ENCODE peak calls at places on chromosomes 4 and X, in eight cellular contexts. F is endothelial cell of umbilical vein, Z is sigmoid colon, B is transverse colon, T is spleen, I is breast epithelium, Q is K562, R is stomach. S is an unnamed sample. For H3K9me3, the result is how much of the 10 kb centered on the place peaks cover.

GRCh38 chr4:14581741-14582140 is 420.5 kb upstream of the CPEB2 start:
- DNase-seq in R (no peak), Z (no peak), B (no peak), Q (no peak), F (no peak), T (no peak), I (no peak), S (no peak)

GRCh38 chrX:107000013-107000515 is at the start of gene MORC4:
- DNase-seq in T (peak), Q (peak), B (peak), I (peak), Z (peak), R (peak), F (peak), S (peak)

GRCh38 chr4:138927065-138927464 is 88.5 kb upstream of the NOCT start:
- DNase-seq in Q (no peak), B (no peak), R (no peak), Z (no peak), F (peak), I (no peak), T (no peak), S (no peak)

GRCh38 chrX:107626916-107627315 is 1.4 kb upstream of the PRPS1 start:
- DNase-seq in B (no peak), Q (no peak), Z (no peak), I (no peak), R (no peak), F (no peak), T (no peak), S (no peak)

GRCh38 chr4:96093563-96093962 is 253.7 kb downstream of the PDHA2 start:
- DNase-seq in T (no peak), I (no peak), Z (no peak), Q (no peak), B (no peak), F (no peak), R (no peak), S (no peak)

GRCh38 chrX:102067966-102068723 is 57.3 kb upstream of the TCEAL2 start:
- DNase-seq in B (no peak), R (no peak), T (no peak), Z (no peak), I (no peak), F (peak), Q (no peak), S (no peak)

GRCh38 chrX:45233541-45233940 is 32.9 kb upstream of the DIPK2B start:
- DNase-seq in B (no peak), R (no peak), F (peak), Z (no peak), I (no peak), T (no peak), Q (no peak), S (no peak)

GRCh38 chrX:151393514-151393913 is 3.5 kb upstream of the VMA21 start:
- DNase-seq in Q (no peak), Z (no peak), I (no peak), T (no peak), B (no peak), R (no peak), F (no peak), S (no peak)

GRCh38 chr4:2281575-2282343 is 19.9 kb upstream of the MXD4 start:
- DNase-seq in Q (no peak), T (peak), F (no peak), R (peak), Z (no peak), B (peak), I (no peak), S (no peak)

GRCh38 chrX:85243761-85244410 is at the start of the genes SATL1 and ZNF711:
- DNase-seq in F (peak), T (peak), Q (peak), I (peak), B (peak), R (peak), Z (no peak), S (peak)

GRCh38 chr4:1294891-1295290 is 5.2 kb downstream of the MAEA start:
- DNase-seq in R (no peak), Q (no peak), B (no peak), Z (peak), I (no peak), F (no peak), T (peak), S (no peak)

DNA sequence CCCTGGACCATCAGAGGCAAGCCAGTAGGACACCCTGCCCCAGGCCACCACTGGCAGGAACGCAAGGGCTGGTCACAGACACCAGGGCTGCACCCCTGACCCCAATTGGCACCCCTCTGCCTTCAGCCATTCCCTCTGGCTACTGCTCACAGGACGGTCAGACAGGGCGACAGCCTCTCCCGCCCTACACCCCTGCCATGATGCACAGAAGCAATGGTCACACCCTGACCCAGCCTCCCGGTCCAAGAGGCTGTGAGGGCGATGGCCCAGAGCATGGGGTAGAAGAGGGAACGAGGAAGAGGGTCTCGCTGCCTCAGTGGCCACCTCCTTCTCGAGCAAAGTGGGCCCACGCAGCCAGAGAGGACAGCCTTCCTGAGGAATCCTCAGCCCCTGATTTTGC is 143.5 kb downstream of the SOWAHB start:
- DNase-seq in F (no peak), Q (no peak), Z (no peak), R (no peak), B (no peak), T (no peak), I (no peak), S (no peak)
- TF ChIP-seq POLR2AphosphoS5 in F (no peak), Q (no peak), Z (no peak), R (no peak), B (no peak), T (no peak), I (no peak), S (no peak)

DNA sequence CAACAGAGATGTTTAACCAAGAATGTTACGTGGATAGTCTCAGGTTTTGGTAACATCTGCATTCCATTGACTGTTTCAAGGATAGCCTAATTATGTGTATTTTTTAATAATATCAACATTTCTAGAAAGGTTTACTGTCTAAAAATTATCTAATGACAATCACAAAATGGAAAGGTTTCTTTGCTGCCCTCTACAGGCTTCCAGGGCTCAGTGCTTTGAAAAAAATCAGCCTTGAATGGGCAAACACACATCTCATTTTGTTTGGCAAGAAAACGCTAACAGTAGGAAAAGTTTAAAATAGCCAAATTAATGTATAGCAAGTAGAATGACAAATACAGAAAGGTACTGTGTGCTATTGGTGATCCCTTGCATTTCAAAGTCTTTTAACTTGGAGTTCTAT is 223.4 kb upstream of the PRPS2 start:
- DNase-seq in F (peak), T (no peak), Q (no peak), R (no peak), I (no peak), Z (no peak), B (no peak), S (no peak)
- TF ChIP-seq CTCF in F (peak), T (peak), Q (peak), R (no peak), I (no peak), Z (peak), B (peak), S (peak)

DNA sequence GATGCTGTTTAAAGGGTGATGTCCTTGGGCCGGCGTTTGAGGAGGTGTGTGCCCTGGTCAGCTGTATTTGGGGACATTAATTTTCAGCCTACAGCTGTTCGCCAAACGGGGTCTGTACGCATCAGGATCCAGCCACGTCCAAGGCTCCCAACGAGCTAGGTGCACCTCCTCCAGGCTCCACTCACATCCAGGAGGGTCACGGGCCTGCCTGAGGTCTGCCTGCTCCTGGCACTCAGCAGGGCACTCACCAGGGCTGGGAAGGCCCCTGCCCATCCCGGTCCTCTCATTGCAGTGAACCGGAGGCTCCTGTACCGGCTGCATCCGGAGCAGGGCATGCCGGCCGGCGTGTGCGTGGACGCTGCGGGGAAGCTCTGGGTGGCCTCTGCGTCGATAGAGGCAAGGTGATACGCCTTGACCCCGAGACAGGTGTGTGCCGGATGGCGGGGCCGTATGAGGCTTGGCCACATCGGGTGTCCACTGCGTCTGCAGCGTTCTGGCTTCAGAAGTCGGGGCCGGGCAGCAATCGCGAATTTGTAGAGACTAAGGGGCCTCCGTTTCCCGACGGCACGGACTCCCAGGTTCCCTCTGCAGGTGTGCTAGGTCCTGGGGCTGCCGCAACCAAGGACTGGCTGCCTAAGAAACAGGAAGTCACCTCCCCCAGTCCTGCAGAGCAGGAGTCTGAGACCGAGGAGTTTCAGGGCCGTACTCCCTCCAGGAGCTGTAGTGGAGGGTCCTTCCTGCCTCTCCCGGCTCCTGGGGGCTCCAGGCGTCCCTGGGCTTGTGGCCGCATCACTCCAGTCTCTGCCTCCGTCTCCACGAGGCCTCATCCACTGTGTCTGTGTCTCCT is 27.5 kb upstream of the PLCXD1 start:
- DNase-seq in Z (peak), R (peak), Q (no peak), T (peak), B (no peak), F (peak), I (no peak), S (peak)
- H3K9me3 ChIP-seq in Z (under half), R (under half), Q (under half), T (under half), B (under half), F (under half), I (under half), S (under half)

GRCh38 chr4:105894570-105895323 is 524 bp upstream of the NPNT start:
- DNase-seq in R (no peak), I (no peak), T (no peak), Z (no peak), F (no peak), B (peak), Q (no peak), S (no peak)
- TF ChIP-seq POLR2AphosphoS5 in R (no peak), I (no peak), T (no peak), Z (no peak), F (no peak), B (peak), Q (no peak), S (no peak)

DNA sequence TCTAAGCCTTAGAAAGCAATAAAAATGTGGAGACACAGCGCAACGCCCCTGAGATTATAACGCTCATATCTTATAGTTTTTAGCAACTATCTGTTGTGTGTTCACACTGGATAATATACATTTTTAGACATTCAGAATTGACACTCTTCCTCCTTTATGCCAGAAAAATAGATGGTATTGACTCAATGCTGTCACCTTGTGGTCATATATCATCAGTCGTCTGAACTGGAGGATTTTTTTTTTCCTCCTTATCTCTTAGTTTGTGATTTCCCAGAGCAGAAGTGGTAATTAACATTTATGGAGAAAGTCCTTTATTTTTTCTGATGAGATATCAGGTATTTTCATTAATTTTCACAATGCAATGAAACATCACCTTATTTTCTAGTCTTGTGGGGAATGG is 759.6 kb downstream of the RAB28 start:
- DNase-seq in T (no peak), I (no peak), R (no peak), B (no peak), Q (no peak), Z (no peak), F (peak), S (no peak)
- TF ChIP-seq CTCF in T (peak), I (no peak), R (no peak), B (peak), Q (peak), Z (peak), F (peak), S (no peak)

DNA sequence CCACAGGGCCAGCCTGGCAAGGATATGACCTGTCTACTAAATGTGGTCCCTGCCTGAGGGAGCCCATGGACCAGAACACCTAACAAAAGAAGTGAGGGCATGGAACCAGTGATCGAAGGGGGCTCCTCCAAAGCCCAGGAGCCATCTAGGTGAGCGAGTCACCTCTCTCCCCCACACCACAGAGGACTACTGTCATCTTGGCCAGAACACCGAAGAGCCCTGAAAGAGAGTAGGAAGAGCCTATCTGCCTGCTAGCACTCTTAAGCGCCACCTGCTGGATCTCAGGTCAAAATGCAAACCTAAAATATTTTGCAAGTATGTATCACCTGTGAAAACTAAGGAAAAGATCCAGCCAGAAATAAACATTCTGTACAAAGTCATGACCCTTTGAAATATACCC is 137.9 kb upstream of the ZXDB start:
- DNase-seq in Z (no peak), B (no peak), R (no peak), F (peak), I (no peak), T (no peak), Q (peak), S (no peak)
- H3K9me3 ChIP-seq in Z (under half), B (under half), R (under half), F (under half), I (under half), T (under half), Q (under half), S (under half)

GRCh38 chr4:145938618-145939177 is at the start of gene ZNF827:
- DNase-seq in B (peak), R (peak), Q (no peak), T (peak), I (no peak), Z (peak), F (peak), S (peak)
- TF ChIP-seq POLR2AphosphoS5 in B (peak), R (no peak), Q (no peak), T (peak), I (peak), Z (peak), F (no peak), S (no peak)